ENCODE peak calls at places on chromosome 2, in five cellular contexts. L is K562, Y is H1, X is HepG2, T is GM12891. Z is an unnamed sample.

GRCh38 chr2:85390941-85391669 is 19.1 kb downstream of the CAPG start:
- DNase-seq in L (peak), Y (peak), X (peak), T (peak), Z (peak)

GRCh38 chr2:1641498-1641897 is 102.8 kb downstream of the PXDN start:
- DNase-seq in L (no peak), Y (no peak), X (no peak), T (no peak), Z (no peak)

GRCh38 chr2:223936862-223937326 is 8.2 kb downstream of the WDFY1 start:
- DNase-seq in L (no peak), Y (no peak), X (no peak), T (no peak), Z (no peak)

GRCh38 chr2:39164089-39164488 is 43.2 kb upstream of the SOS1 start:
- DNase-seq in L (no peak), Y (no peak), X (no peak), T (no peak), Z (no peak)

GRCh38 chr2:30455339-30455738 is 8.3 kb downstream of the LCLAT1 start:
- DNase-seq in L (no peak), Y (no peak), X (no peak), T (no peak), Z (no peak)

GRCh38 chr2:221895366-221896121 is 323.4 kb upstream of the EPHA4 start:
- DNase-seq in L (no peak), Y (no peak), X (no peak), T (no peak), Z (no peak)

GRCh38 chr2:19536136-19536535 is 177.7 kb upstream of the OSR1 start:
- DNase-seq in L (no peak), Y (no peak), X (peak), T (no peak), Z (no peak)

GRCh38 chr2:133072837-133073694 is 403.1 kb upstream of the LYPD1 start:
- DNase-seq in L (no peak), Y (no peak), X (no peak), T (no peak), Z (no peak)

GRCh38 chr2:38613126-38613848 is 10.6 kb upstream of the HNRNPLL start:
- DNase-seq in L (no peak), Y (no peak), X (no peak), T (no peak), Z (no peak)

GRCh38 chr2:208319403-208319802 is 53.3 kb downstream of the PIKFYVE start:
- DNase-seq in L (no peak), Y (no peak), X (no peak), T (no peak), Z (no peak)

GRCh38 chr2:138724296-138724695 is 55.9 kb downstream of the NXPH2 start:
- DNase-seq in L (no peak), Y (no peak), X (peak), T (no peak), Z (no peak)

GRCh38 chr2:136423516-136423996 is 305.6 kb upstream of the CXCR4 start:
- DNase-seq in L (peak), Y (peak), X (peak), T (peak), Z (peak)

GRCh38 chr2:1993711-1994682 is 249.7 kb upstream of the PXDN start:
- DNase-seq in L (no peak), Y (no peak), X (no peak), T (no peak), Z (no peak)

GRCh38 chr2:18837233-18837632 is 247.9 kb upstream of the NT5C1B start:
- DNase-seq in L (no peak), Y (no peak), X (no peak), T (no peak), Z (no peak)

DNA sequence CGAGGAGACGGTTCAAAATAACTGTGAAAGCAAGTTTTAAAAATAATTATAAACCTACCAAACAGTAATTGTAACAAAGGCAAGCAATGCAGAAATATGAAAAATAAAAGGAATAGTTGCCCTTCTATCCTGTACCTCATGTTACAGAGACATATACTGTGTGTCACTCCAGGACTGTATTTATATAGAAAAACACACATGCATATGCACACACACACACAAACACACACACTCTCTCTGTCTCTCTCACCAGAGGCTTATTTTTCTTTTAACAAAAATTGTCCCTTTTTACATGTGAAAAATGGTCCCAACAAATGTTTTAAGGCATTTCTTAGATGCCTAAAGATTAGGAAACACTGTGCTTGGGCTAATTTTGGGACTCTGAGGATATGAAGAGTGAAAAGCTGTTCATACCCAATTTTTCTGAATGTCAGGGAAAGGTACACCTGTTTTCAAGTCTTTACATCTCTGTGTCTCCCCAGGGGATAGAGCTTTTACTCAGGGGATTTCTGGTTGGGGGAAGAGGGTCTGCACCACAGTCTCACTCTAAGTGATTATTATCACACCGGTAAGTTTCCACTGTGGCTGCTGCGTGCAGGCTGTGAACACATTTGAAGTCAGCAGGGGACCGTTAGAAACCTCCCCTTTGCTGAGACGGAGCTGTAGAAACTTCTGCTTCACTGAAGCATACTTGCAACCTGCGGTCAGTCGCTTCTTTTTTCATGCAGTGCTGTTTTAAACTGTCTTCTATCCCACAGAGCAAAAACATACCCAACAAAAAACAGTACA is 51.4 kb upstream of the SPAG16 start:
- DNase-seq in L (no peak), Y (no peak), X (no peak), T (no peak), Z (no peak)
- TF ChIP-seq TAF1 in L (no peak), Y (no peak), X (no peak), T (peak), Z (peak)

DNA sequence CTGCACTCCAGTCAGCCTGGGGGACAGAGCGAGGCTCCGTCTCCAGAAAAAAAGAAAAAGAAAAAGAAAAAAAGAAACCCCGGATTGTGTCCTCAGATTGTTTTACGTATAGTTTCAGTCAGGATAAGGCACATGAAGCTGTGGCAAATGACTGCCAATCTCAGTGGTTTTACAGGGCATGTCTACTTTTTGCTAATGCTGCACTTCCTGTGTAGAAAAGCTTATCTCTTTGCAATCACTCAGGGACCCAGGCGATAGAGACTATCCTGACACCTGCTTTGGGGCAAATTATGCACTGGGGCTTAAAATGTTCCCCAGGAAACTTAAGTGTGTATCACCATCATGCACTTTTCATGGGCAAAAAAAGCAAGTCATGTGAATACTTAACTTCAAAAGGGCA is 103.7 kb upstream of the MEIS1 start:
- DNase-seq in L (no peak), Y (no peak), X (no peak), T (no peak), Z (no peak)
- TF ChIP-seq POLR2AphosphoS5 in L (no peak), Y (no peak), X (no peak), T (no peak), Z (no peak)

GRCh38 chr2:73780242-73780582 is 309 bp upstream of the DUSP11 start:
- DNase-seq in L (no peak), Y (no peak), X (no peak), T (no peak), Z (no peak)
- TF ChIP-seq TAF1 in L (no peak), Y (no peak), X (no peak), T (no peak), Z (no peak)

GRCh38 chr2:8142456-8142855 is 539.4 kb upstream of the ID2 start:
- DNase-seq in L (no peak), Y (no peak), X (no peak), T (no peak), Z (no peak)
- TF ChIP-seq POLR2AphosphoS5 in L (no peak), Y (no peak), X (no peak), T (no peak), Z (no peak)

GRCh38 chr2:197838589-197838988 is 34.2 kb downstream of the PLCL1 start:
- DNase-seq in L (no peak), Y (no peak), X (no peak), T (no peak), Z (no peak)

GRCh38 chr2:197839327-197839726 is 34.9 kb downstream of the PLCL1 start:
- DNase-seq in L (no peak), Y (no peak), X (no peak), T (no peak), Z (no peak)

GRCh38 chr2:197835293-197835692 is 30.9 kb downstream of the PLCL1 start:
- DNase-seq in L (no peak), Y (no peak), X (no peak), T (no peak), Z (no peak)

DNA sequence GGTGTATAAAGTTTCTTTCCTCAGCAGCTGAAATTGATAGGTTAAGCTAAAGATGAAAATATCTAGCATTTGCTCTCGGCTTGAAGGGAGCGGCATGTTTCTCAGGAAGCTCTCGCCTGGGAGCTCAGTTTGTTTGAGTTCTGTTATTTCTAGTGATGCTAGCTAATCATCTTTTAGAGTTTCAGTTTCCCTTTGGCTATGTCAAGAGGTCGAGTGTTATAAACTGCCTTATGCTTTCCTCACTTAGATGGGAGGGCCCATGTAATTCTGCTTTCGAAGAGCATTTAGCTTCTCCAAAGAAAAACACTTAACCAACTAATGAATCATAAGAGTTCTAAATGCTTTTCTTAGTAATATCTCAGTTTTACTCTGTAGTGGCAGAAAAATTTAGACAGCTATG is 33.6 kb downstream of the PLCL1 start:
- DNase-seq in L (no peak), Y (no peak), X (no peak), T (peak), Z (peak)
- TF ChIP-seq TAF1 in L (no peak), Y (no peak), X (no peak), T (no peak), Z (no peak)

DNA sequence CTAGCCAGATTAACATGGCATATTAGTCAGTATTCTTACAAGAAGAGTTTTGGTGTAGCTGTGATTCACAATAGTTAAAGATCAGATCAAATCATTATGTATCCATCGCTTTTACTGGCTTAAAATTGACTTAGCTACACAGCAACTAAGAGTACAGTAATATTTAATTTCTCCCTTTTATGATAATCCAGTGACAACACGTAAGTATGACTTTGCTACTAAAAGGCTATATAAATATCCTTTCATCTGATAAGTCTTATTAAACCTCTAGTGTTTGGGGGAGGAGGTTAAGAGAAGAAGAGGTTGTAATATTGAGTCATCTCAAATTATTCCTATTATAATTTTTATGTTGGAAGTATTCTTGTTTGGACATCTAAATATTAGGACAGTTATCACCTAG is 51.0 kb downstream of the KCNG3 start:
- DNase-seq in L (no peak), Y (no peak), X (no peak), T (no peak), Z (no peak)
- TF ChIP-seq POLR2AphosphoS5 in L (no peak), Y (no peak), X (no peak), T (no peak), Z (no peak)

GRCh38 chr2:8288206-8288605 is 393.6 kb upstream of the ID2 start:
- DNase-seq in L (no peak), Y (no peak), X (no peak), T (no peak), Z (no peak)
- TF ChIP-seq TAF1 in L (no peak), Y (no peak), X (no peak), T (no peak), Z (no peak)

GRCh38 chr2:218305383-218305782 is 13.1 kb upstream of the TMBIM1 start:
- DNase-seq in L (no peak), Y (no peak), X (no peak), T (no peak), Z (no peak)

GRCh38 chr2:218296200-218296599 is 3.9 kb upstream of the TMBIM1 start:
- DNase-seq in L (no peak), Y (no peak), X (no peak), T (no peak), Z (no peak)

GRCh38 chr2:218306184-218306920 is 14.0 kb upstream of the TMBIM1 start:
- DNase-seq in L (no peak), Y (no peak), X (no peak), T (no peak), Z (no peak)

GRCh38 chr2:218298314-218298875 is 6.1 kb upstream of the TMBIM1 start:
- DNase-seq in L (no peak), Y (no peak), X (no peak), T (no peak), Z (no peak)

DNA sequence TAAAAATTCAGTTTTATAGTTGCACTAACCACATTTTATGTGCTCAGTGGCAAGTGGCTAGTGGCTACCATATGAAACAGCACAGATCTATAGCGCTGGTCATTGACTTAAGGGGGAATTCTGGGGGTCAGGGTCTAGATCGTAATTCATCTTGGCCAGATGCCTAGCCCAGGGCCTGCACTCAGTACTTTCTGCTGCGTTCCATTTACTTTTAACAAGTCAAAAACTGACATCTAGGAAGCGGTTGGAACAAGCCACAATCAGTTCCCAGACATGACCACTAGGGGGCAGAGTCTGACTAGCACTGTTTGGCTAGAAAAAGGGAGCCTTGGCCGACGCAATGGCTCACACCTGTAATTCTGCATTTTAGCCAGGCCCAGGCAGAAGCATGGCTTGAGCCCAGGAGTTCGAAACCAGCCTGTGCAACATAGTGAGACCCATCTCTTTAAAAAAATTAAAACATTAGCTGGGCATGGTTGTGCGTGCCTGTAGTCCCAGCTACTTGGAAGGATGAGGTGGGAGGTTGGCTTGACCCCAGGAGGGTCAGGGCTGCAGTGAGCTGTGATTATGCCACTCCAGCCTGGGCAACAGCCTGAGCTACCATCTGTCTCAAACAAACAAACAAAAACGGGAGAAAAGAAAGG is 9.0 kb upstream of the TMBIM1 start:
- DNase-seq in L (peak), Y (peak), X (peak), T (no peak), Z (no peak)
- TF ChIP-seq POLR2AphosphoS5 in L (no peak), Y (no peak), X (no peak), T (no peak), Z (no peak)

DNA sequence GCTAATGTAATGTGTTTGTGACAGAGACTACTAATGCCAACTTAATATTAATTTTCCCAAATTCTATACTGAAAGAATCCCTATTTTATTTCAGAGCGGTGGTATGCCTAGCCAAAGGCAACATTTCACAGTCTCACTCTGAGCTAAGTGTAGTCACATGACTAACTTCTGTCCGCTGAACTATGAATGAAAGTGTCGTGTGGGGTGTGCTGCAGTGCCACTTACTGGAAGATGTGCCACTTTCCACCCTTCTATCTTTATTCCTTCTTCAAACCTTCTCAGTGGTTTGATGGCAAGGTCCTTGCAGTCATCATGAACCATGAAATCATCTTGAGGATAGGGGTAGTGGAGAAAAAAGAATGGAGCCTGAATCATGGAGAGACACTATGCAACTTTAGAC is 47.3 kb upstream of the C1D start:
- DNase-seq in L (no peak), Y (no peak), X (no peak), T (no peak), Z (no peak)
- TF ChIP-seq TAF1 in L (no peak), Y (no peak), X (no peak), T (no peak), Z (no peak)